ENCODE peak calls at places on chromosome 6, in ten cellular contexts. I is psoas muscle; M is right lobe of liver; S is HAP-1; E is choroid plexus epithelial cell; H is IMR-90; G is GM12878; B is lower leg skin; F is neural progenitor cell; P is CD4-positive, alpha-beta memory T cell. T is an unnamed sample.

GRCh38 chr6:139855741-139856206 is 481.3 kb upstream of the CITED2 start:
- DNase-seq in B (no peak), E (peak), I (no peak), M (no peak), H (peak), S (no peak), F (peak), G (no peak), P (no peak), T (no peak)

GRCh38 chr6:44255848-44256247 is 1.5 kb downstream of the SLC35B2 start:
- DNase-seq in G (no peak), E (no peak), H (no peak), S (no peak), F (no peak), I (peak), P (no peak), M (no peak), B (no peak), T (no peak)

GRCh38 chr6:161132384-161132783 is 140.8 kb downstream of the MAP3K4 start:
- DNase-seq in F (no peak), E (no peak), M (no peak), P (no peak), G (no peak), S (no peak), B (no peak), H (no peak), I (no peak), T (no peak)

GRCh38 chr6:18262812-18263560 is 1.3 kb downstream of the DEK start:
- DNase-seq in P (peak), S (no peak), I (no peak), H (peak), G (peak), B (no peak), E (peak), M (no peak), F (peak), T (no peak)

GRCh38 chr6:14452567-14453527 is 335.3 kb downstream of the CD83 start:
- DNase-seq in E (no peak), S (no peak), I (no peak), F (no peak), M (no peak), G (peak), P (peak), B (no peak), H (no peak), T (no peak)

GRCh38 chr6:160534050-160534696 is 129.9 kb downstream of the LPA start:
- DNase-seq in S (peak), F (peak), E (peak), H (peak), M (no peak), B (peak), P (peak), G (no peak), I (peak), T (no peak)

GRCh38 chr6:113461153-113461897 is 395.8 kb upstream of the MARCKS start:
- DNase-seq in M (no peak), B (no peak), H (peak), I (no peak), G (no peak), P (no peak), F (peak), E (peak), S (no peak), T (no peak)

GRCh38 chr6:132107896-132108295 is 156.7 kb upstream of the CCN2 start:
- DNase-seq in B (no peak), I (no peak), F (no peak), M (no peak), P (no peak), G (no peak), E (no peak), H (peak), S (no peak), T (no peak)

GRCh38 chr6:111718990-111719389 is 113.3 kb upstream of the TRAF3IP2 start:
- DNase-seq in I (no peak), P (no peak), F (no peak), B (no peak), E (no peak), M (no peak), H (peak), G (no peak), S (no peak), T (no peak)

GRCh38 chr6:119129968-119130484 is 51.6 kb upstream of the FAM184A start:
- DNase-seq in F (no peak), S (no peak), G (no peak), H (peak), M (no peak), P (no peak), I (no peak), B (no peak), E (peak), T (no peak)

GRCh38 chr6:33432546-33432945 is 12.7 kb downstream of the SYNGAP1 start:
- DNase-seq in B (no peak), E (no peak), P (no peak), S (no peak), H (no peak), I (no peak), G (no peak), F (no peak), M (no peak), T (no peak)

GRCh38 chr6:156948807-156949206 is 171.6 kb downstream of the ARID1B start:
- DNase-seq in H (peak), P (no peak), F (no peak), B (no peak), S (no peak), M (no peak), G (no peak), I (no peak), E (peak), T (no peak)

GRCh38 chr6:48615041-48615440 is 504.0 kb upstream of the PTCHD4 start:
- DNase-seq in I (no peak), P (no peak), H (peak), G (no peak), M (no peak), E (peak), B (no peak), S (no peak), F (no peak), T (peak)

GRCh38 chr6:64930664-64931063 is 776.4 kb downstream of the EYS start:
- DNase-seq in F (no peak), I (no peak), E (no peak), P (no peak), H (no peak), S (no peak), M (no peak), B (no peak), G (no peak), T (no peak)

GRCh38 chr6:149045404-149045803 is 272.1 kb upstream of the TAB2 start:
- DNase-seq in I (no peak), B (no peak), E (no peak), P (peak), M (no peak), S (no peak), H (no peak), F (peak), G (no peak), T (no peak)

GRCh38 chr6:18312368-18312767 is 48.0 kb upstream of the DEK start:
- DNase-seq in I (no peak), H (no peak), G (no peak), M (no peak), E (no peak), B (no peak), P (no peak), S (peak), F (no peak), T (no peak)

GRCh38 chr6:165653196-165653595 is 9.8 kb downstream of the PDE10A start:
- DNase-seq in H (peak), P (no peak), B (no peak), M (no peak), G (no peak), E (no peak), I (no peak), F (no peak), S (no peak), T (no peak)

GRCh38 chr6:131894735-131895424 is 56.3 kb downstream of the CCN2 start:
- DNase-seq in G (no peak), E (peak), M (no peak), I (no peak), S (no peak), P (no peak), B (no peak), F (no peak), H (no peak), T (no peak)

DNA sequence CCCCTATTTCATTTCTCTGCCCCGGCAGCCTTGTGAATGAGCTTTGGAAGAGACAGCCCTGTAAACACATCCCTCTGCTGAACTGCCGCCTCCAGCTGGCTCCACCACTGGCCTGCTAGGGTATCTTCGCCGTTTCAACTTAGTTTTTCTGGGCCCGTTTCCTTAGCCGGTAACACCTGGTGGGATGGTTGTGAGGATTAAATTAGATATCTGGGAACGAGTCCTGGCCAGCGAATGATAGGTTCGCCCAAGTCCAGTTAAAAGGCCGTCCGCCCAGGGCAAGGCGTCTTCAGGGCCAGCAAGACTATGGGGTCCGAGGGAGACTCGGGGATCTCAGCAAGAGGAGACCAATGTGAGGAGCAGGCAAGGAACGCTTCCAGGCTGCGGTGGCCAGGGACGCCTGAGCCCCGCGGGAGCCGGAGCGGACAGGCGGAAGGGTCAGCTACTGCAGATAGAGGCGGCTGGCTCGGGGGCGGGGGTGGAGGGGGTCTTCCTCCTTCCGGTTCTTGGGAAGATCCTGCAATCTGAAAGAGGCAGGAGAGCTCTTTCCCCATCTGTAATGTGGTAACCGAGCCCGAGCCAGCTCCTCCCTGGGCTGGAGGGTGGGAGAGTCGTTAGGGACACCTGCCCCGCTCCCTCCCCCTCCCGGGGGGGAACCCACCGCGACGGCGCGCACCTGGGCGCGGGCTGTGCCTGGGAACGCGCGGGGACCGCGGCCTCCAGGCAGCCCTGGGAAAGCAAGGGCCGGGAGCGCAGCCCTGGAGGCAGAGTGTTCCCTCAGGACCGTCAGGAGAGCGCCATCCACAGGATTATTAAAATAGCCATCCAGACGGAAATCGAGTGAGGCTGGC is 4.5 kb upstream of the PTCRA start:
- DNase-seq in B (no peak), P (no peak), I (no peak), E (peak), F (peak), S (no peak), G (no peak), M (no peak), H (no peak), T (no peak)
- H3K4me3 ChIP-seq in B (no peak), P (no peak), I (peak), E (peak), F (peak), S (no peak), G (no peak), M (peak), H (no peak), T (no peak)

DNA sequence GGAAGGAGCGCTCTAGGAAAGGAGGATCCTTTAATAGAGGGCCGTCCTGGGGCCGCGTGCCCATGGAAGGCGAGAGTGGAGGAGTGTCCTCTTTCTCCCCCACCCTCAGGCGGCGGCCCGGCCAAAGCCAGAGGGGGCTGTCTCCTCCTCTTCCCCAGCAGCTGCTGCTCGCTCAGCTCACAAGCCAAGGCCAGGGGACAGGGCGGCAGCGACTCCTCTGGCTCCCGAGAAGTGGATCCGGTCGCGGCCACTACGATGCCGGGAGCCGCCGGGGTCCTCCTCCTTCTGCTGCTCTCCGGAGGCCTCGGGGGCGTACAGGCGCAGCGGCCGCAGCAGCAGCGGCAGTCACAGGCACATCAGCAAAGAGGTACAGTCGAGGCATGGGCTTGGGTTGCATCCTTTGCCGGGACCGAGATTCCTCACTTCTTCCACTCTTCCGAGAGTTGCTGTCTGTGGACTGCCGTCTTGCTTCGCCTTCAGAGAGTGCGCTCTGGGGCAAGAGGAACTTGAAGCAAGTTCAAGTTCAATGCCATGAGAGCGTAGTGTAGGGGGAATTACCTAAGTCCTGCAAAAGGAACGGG is at the start of gene LAMA2:
- DNase-seq in H (peak), E (peak), G (no peak), B (peak), S (peak), I (peak), P (no peak), M (peak), F (peak), T (no peak)
- H3K4me3 ChIP-seq in H (peak), E (peak), G (no peak), B (peak), S (peak), I (peak), P (no peak), M (peak), F (peak), T (no peak)

GRCh38 chr6:32108094-32108627 is 977 bp downstream of the TNXB start:
- DNase-seq in P (no peak), M (no peak), E (peak), G (no peak), F (peak), S (no peak), B (peak), H (peak), I (peak), T (no peak)

GRCh38 chr6:32108727-32109113 is 418 bp downstream of the TNXB start:
- DNase-seq in G (no peak), B (no peak), P (no peak), H (no peak), I (no peak), M (no peak), E (no peak), S (no peak), F (no peak), T (no peak)

GRCh38 chr6:32105433-32105832 is 3.7 kb downstream of the TNXB start:
- DNase-seq in M (no peak), S (no peak), G (no peak), I (no peak), H (peak), E (peak), B (no peak), F (no peak), P (no peak), T (no peak)

GRCh38 chr6:32109114-32109764 is at the start of gene TNXB:
- DNase-seq in F (no peak), B (peak), M (no peak), I (peak), P (no peak), H (no peak), E (no peak), G (no peak), S (no peak), T (no peak)

GRCh38 chr6:32107447-32107846 is 1.7 kb downstream of the TNXB start:
- DNase-seq in S (no peak), F (no peak), E (no peak), M (no peak), G (no peak), P (no peak), I (no peak), B (no peak), H (no peak), T (no peak)
- H3K4me3 ChIP-seq in S (no peak), F (no peak), E (no peak), M (no peak), G (no peak), P (no peak), I (peak), B (no peak), H (no peak), T (peak)

DNA sequence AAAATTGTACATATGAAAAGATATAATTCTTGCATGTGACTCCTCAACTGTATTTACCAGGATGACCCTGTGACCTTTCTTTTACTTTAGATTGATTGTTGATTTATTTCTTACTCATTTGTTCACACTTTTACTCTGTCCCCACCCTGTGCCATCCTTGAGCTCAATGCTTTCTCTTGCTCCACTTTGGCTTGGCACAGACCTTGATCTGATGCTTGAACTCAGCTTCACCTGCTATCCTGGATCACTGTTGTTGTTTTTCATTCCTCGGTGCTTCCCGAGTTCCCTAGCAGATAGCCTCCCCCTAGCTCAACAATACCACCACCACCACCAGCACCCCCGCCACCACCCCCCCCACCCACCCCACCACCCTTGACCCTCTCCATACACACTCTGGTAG is 102.1 kb downstream of the EYA4 start:
- DNase-seq in I (no peak), G (no peak), F (no peak), B (no peak), S (no peak), P (no peak), H (no peak), E (no peak), M (no peak), T (no peak)
- H3K4me3 ChIP-seq in I (no peak), G (no peak), F (no peak), B (no peak), S (no peak), P (no peak), H (no peak), E (no peak), M (no peak), T (no peak)

T was measured in SK-N-MC.